ENCODE peak calls at places on chromosomes 2 and 18, in seven cellular contexts. P is dermis microvascular lymphatic vessel endothelial cell; N is left ventricle myocardium inferior; L is stimulated activated CD8-positive, alpha-beta memory T cell treated with anti-CD3 and anti-CD28 coated beads, Interleukin-15, amount 100 ng/mL, for 1 hour; X is foreskin keratinocyte; A is HEK293T; K is renal cortical epithelial cell. V is an unnamed sample.

GRCh38 chr2:181585732-181586131 is 71.2 kb downstream of the CERKL start:
- DNase-seq in P (no peak), N (no peak), L (no peak), X (no peak), A (no peak), K (peak; percentile 10), V (no peak)

GRCh38 chr18:24094561-24094960 is 44.3 kb upstream of the CABYR start:
- DNase-seq in P (no peak), N (no peak), L (no peak), X (no peak), A (no peak), K (no peak), V (no peak)

GRCh38 chr18:54702687-54703086 is 111.6 kb downstream of the DYNAP start:
- DNase-seq in P (no peak), N (no peak), L (no peak), X (no peak), A (no peak), K (no peak), V (no peak)

GRCh38 chr2:31247671-31248070 is 13.7 kb downstream of the EHD3 start:
- DNase-seq in P (no peak), N (no peak), L (no peak), X (no peak), A (no peak), K (peak; percentile 45), V (no peak)

GRCh38 chr2:8956789-8957188 is 46.7 kb downstream of the MBOAT2 start:
- DNase-seq in P (no peak), N (no peak), L (no peak), X (no peak), A (no peak), K (no peak), V (no peak)

GRCh38 chr2:86032861-86033595 is 72.7 kb downstream of the POLR1A start:
- DNase-seq in P (no peak), N (no peak), L (no peak), X (no peak), A (no peak), K (no peak), V (no peak)

GRCh38 chr2:220533485-220533884 is 906.1 kb downstream of the SLC4A3 start:
- DNase-seq in P (no peak), N (no peak), L (no peak), X (no peak), A (peak; percentile 67), K (peak; percentile 27), V (peak; percentile 19)

GRCh38 chr2:171237754-171238505 is 77.2 kb upstream of the TLK1 start:
- DNase-seq in P (no peak), N (no peak), L (no peak), X (no peak), A (no peak), K (no peak), V (no peak)

GRCh38 chr2:156803243-156803642 is 367.1 kb downstream of the GPD2 start:
- DNase-seq in P (no peak), N (no peak), L (no peak), X (no peak), A (peak; percentile 17), K (peak; percentile 49), V (no peak)

GRCh38 chr2:141068053-141068682 is 1062.6 kb downstream of the LRP1B start:
- DNase-seq in P (no peak), N (no peak), L (no peak), X (no peak), A (no peak), K (no peak), V (no peak)

GRCh38 chr2:130162968-130163367 is 18.1 kb upstream of the CCDC74B start:
- DNase-seq in P (no peak), N (no peak), L (no peak), X (no peak), A (no peak), K (no peak), V (no peak)

V was measured in RWPE1.